ENCODE peak calls at places on chromosomes 12 and 14, in four cellular contexts. T is SK-N-SH, C is GM12878, O is HepG2. W is an unnamed sample.

GRCh38 chr12:93990832-93991748 is 157.3 kb upstream of the PLXNC1 start:
- DNase-seq in O (peak; percentile 45), T (peak; percentile 14), C (no peak), W (no peak)

GRCh38 chr14:100834441-100835277 is 8.7 kb downstream of the MEG3 start:
- DNase-seq in O (no peak), C (no peak), T (no peak), W (no peak)

GRCh38 chr12:124537525-124538193 is 29.8 kb downstream of the NCOR2 start:
- DNase-seq in C (no peak), T (peak; percentile 82), O (no peak), W (no peak)

GRCh38 chr14:59208224-59208814 is 19.9 kb downstream of the DAAM1 start:
- DNase-seq in O (no peak), C (peak; percentile 65), T (no peak), W (no peak)

GRCh38 chr14:33103489-33103888 is 164.8 kb downstream of the NPAS3 start:
- DNase-seq in T (no peak), O (no peak), C (no peak), W (no peak)

GRCh38 chr12:127293507-127294310 is 973.3 kb upstream of the TMEM132C start:
- DNase-seq in C (no peak), T (peak; percentile 63), O (no peak), W (peak; percentile 57)

GRCh38 chr14:23160924-23161522 is 22.4 kb downstream of the SLC7A8 start:
- DNase-seq in T (no peak), C (no peak), O (no peak), W (no peak)

GRCh38 chr14:100417466-100417865 is 94.3 kb downstream of the SLC25A47 start:
- DNase-seq in C (no peak), O (peak; percentile 55), T (peak; percentile 85), W (peak; percentile 94)

GRCh38 chr14:64610049-64610746 is 60.4 kb downstream of the PPP1R36 start:
- DNase-seq in O (no peak), T (no peak), C (no peak), W (no peak)

GRCh38 chr14:61281186-61281676 is at the start of gene TMEM30B:
- DNase-seq in C (no peak), T (no peak), O (no peak), W (no peak)

GRCh38 chr12:75480469-75480949 is at the start of gene GLIPR1:
- DNase-seq in C (peak; percentile 72), O (peak; percentile 45), T (peak; percentile 2), W (peak; percentile 44)

GRCh38 chr12:111596985-111597730 is 2.0 kb downstream of the ATXN2 start:
- DNase-seq in C (no peak), T (peak; percentile 64), O (peak; percentile 70), W (peak; percentile 85)

GRCh38 chr14:104171029-104171697 is 32.8 kb downstream of the KIF26A start:
- DNase-seq in T (no peak), C (no peak), O (no peak), W (no peak)

GRCh38 chr14:89227490-89227834 is 189.6 kb downstream of the FOXN3 start:
- DNase-seq in T (no peak), O (no peak), C (no peak), W (no peak)

GRCh38 chr14:73283592-73284379 is 46.5 kb downstream of the PAPLN start:
- DNase-seq in O (no peak), C (no peak), T (no peak), W (no peak)

GRCh38 chr14:22386924-22387775 is 201.9 kb downstream of the DAD1 start:
- DNase-seq in O (peak; percentile 88), C (peak; percentile 77), T (peak; percentile 73), W (peak; percentile 72)

GRCh38 chr12:71938728-71939385 is at the start of gene TPH2:
- DNase-seq in O (peak; percentile 59), T (peak; percentile 63), C (no peak), W (peak; percentile 14)

GRCh38 chr12:76341436-76342030 is 6.7 kb downstream of the BBS10 start:
- DNase-seq in T (no peak), O (no peak), C (no peak), W (no peak)

GRCh38 chr14:51643137-51643536 is 8.6 kb upstream of the FRMD6 start:
- DNase-seq in O (no peak), T (no peak), C (no peak), W (no peak)

GRCh38 chr12:82144505-82144904 is 213.7 kb downstream of the CCDC59 start:
- DNase-seq in T (no peak), O (no peak), C (no peak), W (no peak)

GRCh38 chr12:6626654-6627283 is 9.0 kb downstream of the LPAR5 start:
- DNase-seq in C (no peak), T (no peak), O (no peak), W (no peak)

GRCh38 chr14:26925876-26926584 is 328.2 kb upstream of the NOVA1 start:
- DNase-seq in T (no peak), C (no peak), O (no peak), W (no peak)

GRCh38 chr14:42429401-42429800 is 822.7 kb downstream of the LRFN5 start:
- DNase-seq in O (no peak), T (no peak), C (no peak), W (no peak)

GRCh38 chr12:83190631-83191390 is 504.1 kb downstream of the TMTC2 start:
- DNase-seq in C (no peak), T (no peak), O (no peak), W (no peak)

GRCh38 chr12:105451211-105451610 is 120.7 kb downstream of the C12orf75 start:
- DNase-seq in T (no peak), O (no peak), C (no peak), W (no peak)

GRCh38 chr12:31370645-31371620 is 45.0 kb upstream of the SINHCAF start:
- DNase-seq in O (peak; percentile 77), T (no peak), C (no peak), W (no peak)

GRCh38 chr12:109445224-109445623 is 31.9 kb downstream of the KCTD10 start:
- DNase-seq in O (no peak), C (no peak), T (no peak), W (no peak)

GRCh38 chr12:26091837-26092236 is 33.0 kb downstream of the BHLHE41 start:
- DNase-seq in T (peak; percentile 40), O (no peak), C (no peak), W (no peak)

GRCh38 chr14:99320621-99321235 is 48.7 kb upstream of the BCL11B start:
- DNase-seq in C (no peak), O (no peak), T (no peak), W (no peak)

GRCh38 chr12:121284551-121285390 is 11.7 kb downstream of the CAMKK2 start:
- DNase-seq in C (no peak), O (no peak), T (no peak), W (no peak)

GRCh38 chr14:57746563-57746962 is 119.3 kb downstream of the SLC35F4 start:
- DNase-seq in O (no peak), C (no peak), T (no peak), W (no peak)

GRCh38 chr12:19131020-19131431 is 1.5 kb downstream of the PLEKHA5 start:
- DNase-seq in T (peak; percentile 35), O (peak; percentile 41), C (no peak), W (peak; percentile 33)

GRCh38 chr12:15846887-15847286 is 35.3 kb upstream of the STRAP start:
- DNase-seq in C (no peak), O (no peak), T (no peak), W (no peak)

GRCh38 chr12:131604146-131604844 is 106.6 kb upstream of the SFSWAP start:
- DNase-seq in O (no peak), T (no peak), C (no peak), W (no peak)

GRCh38 chr12:47504775-47505446 is 200.9 kb downstream of the RPAP3 start:
- DNase-seq in T (no peak), C (no peak), O (no peak), W (no peak)

GRCh38 chr14:72801381-72801812 is 92.5 kb downstream of the DPF3 start:
- DNase-seq in C (no peak), T (no peak), O (no peak), W (peak; percentile 68)

GRCh38 chr12:23752245-23752644 is 197.2 kb downstream of the SOX5 start:
- DNase-seq in T (no peak), C (no peak), O (no peak), W (no peak)

GRCh38 chr12:116708826-116709756 is 28.8 kb downstream of the SPRING1 start:
- DNase-seq in O (peak; percentile 25), T (peak; percentile 74), C (no peak), W (peak; percentile 74)

DNA sequence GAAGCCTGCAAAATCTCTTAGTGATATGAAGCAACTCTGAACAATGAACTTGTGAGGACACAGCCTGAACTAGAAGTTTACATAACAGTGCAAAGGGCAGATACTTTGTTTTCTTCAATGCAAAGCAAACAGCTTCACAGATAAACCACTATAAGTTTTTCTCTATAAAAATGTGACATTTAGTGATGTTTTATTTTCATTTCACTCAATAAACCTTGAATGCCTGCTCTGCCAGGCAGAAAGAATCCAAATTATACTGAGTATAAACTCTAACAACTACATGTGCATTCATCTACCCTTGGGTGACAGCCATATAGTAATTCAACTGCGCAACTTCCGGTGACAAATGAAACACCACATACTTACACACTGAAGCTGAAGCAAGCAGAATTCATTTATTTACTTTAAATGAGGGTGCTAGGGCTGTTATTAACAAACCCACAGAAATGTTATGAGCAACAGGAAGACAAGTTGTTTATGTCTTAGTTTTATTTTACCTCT is 10.3 kb downstream of the DCP1B start:
- DNase-seq in C (no peak), T (no peak), O (peak; percentile 86), W (no peak)
- TF ChIP-seq PBX3 in C (no peak), T (no peak), O (no peak), W (no peak)

GRCh38 chr12:92210062-92210461 is 64.4 kb upstream of the BTG1 start:
- DNase-seq in C (peak; percentile 47), T (no peak), O (no peak), W (no peak)
- H3K4me2 ChIP-seq in C (no peak overlapping the region), T (no peak overlapping the region), O (no peak overlapping the region), W (no peak overlapping the region)

GRCh38 chr12:12467222-12467621 is 95.4 kb downstream of the DUSP16 start:
- DNase-seq in C (no peak), T (no peak), O (no peak), W (no peak)
- TF ChIP-seq PBX3 in C (no peak), T (no peak), O (no peak), W (no peak)

GRCh38 chr12:5537771-5538170 is 105.9 kb downstream of the NTF3 start:
- DNase-seq in T (no peak), C (no peak), O (no peak), W (no peak)
- H3K4me2 ChIP-seq in T (no peak overlapping the region), C (no peak overlapping the region), O (no peak overlapping the region), W (no peak overlapping the region)

GRCh38 chr14:91112172-91112571 is 1.7 kb upstream of the DGLUCY start:
- DNase-seq in T (no peak), C (no peak), O (no peak), W (no peak)

GRCh38 chr14:91111443-91111842 is 2.4 kb upstream of the DGLUCY start:
- DNase-seq in T (no peak), C (no peak), O (no peak), W (no peak)

GRCh38 chr14:91115986-91116385 is 2.1 kb downstream of the DGLUCY start:
- DNase-seq in T (no peak), O (no peak), C (no peak), W (no peak)

GRCh38 chr14:91114079-91115065 is 499 bp downstream of the DGLUCY start:
- DNase-seq in C (peak; percentile 86), T (peak; percentile 29), O (peak; percentile 79), W (peak; percentile 38)

DNA sequence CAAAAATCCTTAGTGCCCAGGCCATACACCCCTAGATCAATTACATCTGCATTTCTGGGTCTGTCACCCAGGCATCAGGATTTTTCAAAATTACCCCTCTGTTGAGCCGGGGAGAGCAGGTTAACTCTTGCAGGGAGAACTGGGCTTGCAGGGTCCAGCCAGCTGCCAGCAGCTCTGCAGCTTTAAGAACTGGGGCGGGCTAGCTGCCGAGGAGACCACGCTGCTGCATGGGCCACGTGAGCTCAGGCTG is at the start of gene DGLUCY:
- DNase-seq in O (no peak), C (no peak), T (peak; percentile 84), W (peak; percentile 81)
- TF ChIP-seq PBX3 in O (no peak), C (no peak), T (no peak), W (no peak)

W was measured in A549.